ENCODE peak calls at places on chromosomes 16 and 17, in four cellular contexts. One of them, this sample, is unnamed.
A peak's percentile ranks its signal among the peaks of the same experiment; 100 is the strongest.

GRCh38 chr17:66172706-66173223 is 19.2 kb downstream of the CEP112 start:
- DNase-seq in AG04450: no peak
- DNase-seq in tibial nerve: no peak
- DNase-seq in upper lobe of right lung: no peak
- DNase-seq in this sample: no peak

GRCh38 chr17:28937044-28937729 is 14.1 kb downstream of the PHF12 start:
- DNase-seq in AG04450: no peak
- DNase-seq in tibial nerve: peak; percentile 51
- DNase-seq in upper lobe of right lung: no peak
- DNase-seq in this sample: no peak

GRCh38 chr16:49821156-49821555 is 34.8 kb downstream of the ZNF423 start:
- DNase-seq in AG04450: no peak
- DNase-seq in tibial nerve: no peak
- DNase-seq in upper lobe of right lung: no peak
- DNase-seq in this sample: no peak

GRCh38 chr16:14362774-14363371 is 267.2 kb downstream of the PARN start:
- DNase-seq in AG04450: no peak
- DNase-seq in tibial nerve: no peak
- DNase-seq in upper lobe of right lung: no peak
- DNase-seq in this sample: no peak

GRCh38 chr17:39054111-39054645 is 87.0 kb upstream of the FBXO47 start:
- DNase-seq in AG04450: no peak
- DNase-seq in tibial nerve: no peak
- DNase-seq in upper lobe of right lung: no peak
- DNase-seq in this sample: no peak

GRCh38 chr17:54738496-54738895 is 162.2 kb upstream of the TOM1L1 start:
- DNase-seq in AG04450: no peak
- DNase-seq in tibial nerve: no peak
- DNase-seq in upper lobe of right lung: no peak
- DNase-seq in this sample: no peak

GRCh38 chr17:8476741-8477140 is 41.1 kb downstream of the NDEL1 start:
- DNase-seq in AG04450: no peak
- DNase-seq in tibial nerve: no peak
- DNase-seq in upper lobe of right lung: peak; percentile 62
- DNase-seq in this sample: no peak

GRCh38 chr17:81008140-81008539 is 16.5 kb downstream of the CHMP6 start:
- DNase-seq in AG04450: no peak
- DNase-seq in tibial nerve: no peak
- DNase-seq in upper lobe of right lung: no peak
- DNase-seq in this sample: no peak

GRCh38 chr17:82325286-82326180 is 8.0 kb downstream of the SECTM1 start:
- DNase-seq in AG04450: no peak
- DNase-seq in tibial nerve: no peak
- DNase-seq in upper lobe of right lung: peak; percentile 63
- DNase-seq in this sample: no peak

GRCh38 chr16:75761111-75761510 is 34.8 kb upstream of the CPHXL start:
- DNase-seq in AG04450: no peak
- DNase-seq in tibial nerve: no peak
- DNase-seq in upper lobe of right lung: no peak
- DNase-seq in this sample: no peak

GRCh38 chr17:5793157-5793556 is 208.8 kb upstream of the NLRP1 start:
- DNase-seq in AG04450: no peak
- DNase-seq in tibial nerve: no peak
- DNase-seq in upper lobe of right lung: no peak
- DNase-seq in this sample: no peak

GRCh38 chr17:29379084-29379811 is 10.9 kb upstream of the TAOK1 start:
- DNase-seq in AG04450: no peak
- DNase-seq in tibial nerve: no peak
- DNase-seq in upper lobe of right lung: no peak
- DNase-seq in this sample: no peak

GRCh38 chr16:8678068-8678927 is 3.9 kb downstream of the ABAT start:
- DNase-seq in AG04450: peak; percentile 18
- DNase-seq in tibial nerve: no peak
- DNase-seq in upper lobe of right lung: no peak
- DNase-seq in this sample: no peak

DNA sequence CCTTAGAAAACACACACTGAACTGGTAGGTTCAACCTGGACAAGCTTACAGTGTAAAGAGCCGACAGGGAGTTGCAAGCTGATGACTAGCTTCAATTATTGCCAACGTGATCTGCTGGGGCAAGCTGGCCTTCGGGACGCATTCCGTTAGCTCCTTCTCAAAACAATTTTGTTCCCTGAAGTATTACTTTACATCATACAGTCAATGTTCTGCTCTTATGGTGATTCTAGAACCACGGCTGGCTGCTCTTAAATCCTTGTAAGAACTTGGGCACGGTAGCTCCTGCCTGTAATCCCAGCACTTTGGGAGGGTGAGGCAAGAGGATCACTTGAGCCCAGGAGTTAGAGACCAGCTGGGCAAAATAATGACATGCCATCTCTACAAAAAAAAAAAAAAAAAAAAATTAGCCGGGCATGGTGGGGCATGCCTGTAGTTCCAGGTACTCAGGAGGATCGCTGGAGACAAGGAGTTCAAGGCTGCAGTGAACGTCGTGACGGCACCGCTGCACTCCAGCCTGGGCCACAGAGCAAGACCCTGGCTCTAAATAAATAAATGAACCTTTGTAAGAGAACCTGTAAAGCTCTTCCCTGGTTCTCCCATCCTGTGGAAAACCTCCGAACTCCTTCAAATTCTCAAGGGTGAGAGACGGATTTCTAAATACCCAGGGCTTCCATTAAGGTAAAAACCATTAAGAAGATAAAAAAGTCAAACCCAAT is 2.0 kb downstream of the CDIP1 start:
- DNase-seq in AG04450: no peak
- DNase-seq in tibial nerve: no peak
- DNase-seq in upper lobe of right lung: no peak
- DNase-seq in this sample: no peak
- H3K27ac ChIP-seq in AG04450: no peak overlapping the region
- H3K27ac ChIP-seq in tibial nerve: no peak overlapping the region
- H3K27ac ChIP-seq in upper lobe of right lung: no peak overlapping the region
- H3K27ac ChIP-seq in this sample: no peak overlapping the region

DNA sequence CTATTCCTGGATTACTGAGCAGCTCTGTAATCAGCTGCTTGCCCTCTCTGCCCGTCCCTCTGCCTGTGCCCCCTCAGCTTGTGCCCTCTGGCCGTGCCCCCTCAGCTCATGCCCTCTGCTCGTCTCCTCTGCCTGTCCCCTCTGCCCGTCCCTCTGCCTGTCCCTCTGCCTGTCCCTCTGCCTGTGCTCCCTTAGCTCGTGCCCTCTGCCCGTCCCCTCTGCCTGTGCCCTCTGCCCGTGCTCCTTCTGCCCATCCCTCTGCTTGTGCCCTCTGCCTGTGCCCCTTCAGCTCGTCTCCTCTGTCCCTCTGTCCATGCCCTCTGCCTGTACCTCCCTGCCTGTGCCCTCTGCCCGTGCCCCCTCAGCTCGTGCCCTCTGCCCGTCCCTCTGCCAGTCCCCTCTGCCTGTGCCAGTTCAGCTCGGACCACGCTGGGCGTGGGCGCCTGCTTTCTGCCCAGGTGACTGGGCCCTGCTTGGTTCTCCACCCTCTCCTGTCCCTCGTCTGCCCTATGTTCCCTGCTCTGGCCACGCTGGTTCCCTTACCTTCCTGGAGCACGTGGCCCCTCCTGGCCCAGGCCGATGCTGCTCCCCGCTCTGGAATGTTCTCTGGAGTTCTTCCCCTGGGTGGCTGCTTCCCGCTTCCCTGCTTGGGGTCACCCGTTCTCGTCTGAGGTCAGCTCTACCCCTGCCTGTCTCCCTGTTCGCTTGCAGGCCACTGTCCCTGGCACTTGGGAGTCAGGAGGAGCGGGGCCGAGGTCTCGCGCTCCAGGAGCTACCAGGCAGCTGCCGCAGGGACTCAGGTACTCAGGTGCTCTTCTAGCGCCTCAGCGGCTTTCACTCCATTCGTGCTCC is 63.9 kb downstream of the BANP start:
- DNase-seq in AG04450: no peak
- DNase-seq in tibial nerve: no peak
- DNase-seq in upper lobe of right lung: no peak
- DNase-seq in this sample: peak; percentile 34
- H3K27ac ChIP-seq in AG04450: no peak overlapping the region
- H3K27ac ChIP-seq in tibial nerve: no peak overlapping the region
- H3K27ac ChIP-seq in upper lobe of right lung: no peak overlapping the region
- H3K27ac ChIP-seq in this sample: no peak overlapping the region

GRCh38 chr17:43401293-43401692 is 2.5 kb downstream of the ARL4D start:
- DNase-seq in AG04450: peak; percentile 43
- DNase-seq in tibial nerve: no peak
- DNase-seq in upper lobe of right lung: no peak
- DNase-seq in this sample: no peak
- H3K27ac ChIP-seq in AG04450: peak overlapping the region; percentile 52
- H3K27ac ChIP-seq in tibial nerve: peak overlapping the region; percentile 10
- H3K27ac ChIP-seq in upper lobe of right lung: peak overlapping the region; percentile 39
- H3K27ac ChIP-seq in this sample: peak overlapping the region; percentile 20

DNA sequence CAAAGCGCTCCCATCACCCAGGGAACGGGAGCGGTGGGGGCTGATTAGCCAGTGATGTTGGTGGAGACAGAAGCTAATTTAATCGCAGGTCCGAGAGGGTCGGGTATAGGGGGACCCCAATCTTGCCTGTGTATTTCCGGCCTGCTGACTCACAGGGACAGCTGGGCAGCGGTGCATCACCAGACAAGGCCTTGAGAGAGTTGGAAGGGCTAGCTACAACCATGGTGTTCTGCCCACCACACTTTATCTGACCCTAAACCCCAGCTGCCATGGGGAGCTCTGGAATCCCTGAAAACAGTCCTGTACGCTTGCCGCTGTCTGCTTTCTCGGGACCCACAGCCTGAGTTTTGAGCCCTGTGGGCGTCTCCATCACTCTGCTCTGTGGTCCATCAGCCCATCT is 100.4 kb upstream of the GSE1 start:
- DNase-seq in AG04450: no peak
- DNase-seq in tibial nerve: no peak
- DNase-seq in upper lobe of right lung: no peak
- DNase-seq in this sample: no peak
- H3K27ac ChIP-seq in AG04450: peak overlapping the region; percentile 21
- H3K27ac ChIP-seq in tibial nerve: no peak overlapping the region
- H3K27ac ChIP-seq in upper lobe of right lung: no peak overlapping the region
- H3K27ac ChIP-seq in this sample: no peak overlapping the region

This sample was measured in lower lobe of right lung.